ENCODE peak calls at places on chromosome 13, in seven cellular contexts. Z is PC-3, L is neural progenitor cell, Y is OCI-LY7, U is SK-N-SH, R is GM23338, T is MM.1S. G is an unnamed sample.

GRCh38 chr13:99614465-99614885 is 113.2 kb downstream of the TM9SF2 start:
- DNase-seq in Z (no peak), L (no peak), Y (peak), U (peak), R (peak), T (peak), G (peak)

GRCh38 chr13:91401916-91402315 is 3.5 kb downstream of the GPC5 start:
- DNase-seq in Z (no peak), L (no peak), Y (peak), U (no peak), R (no peak), T (no peak), G (no peak)

GRCh38 chr13:48223016-48223385 is 10.0 kb upstream of the ITM2B start:
- DNase-seq in Z (no peak), L (no peak), Y (no peak), U (no peak), R (no peak), T (no peak), G (no peak)

GRCh38 chr13:85970727-85971126 is 171.5 kb upstream of the SLITRK6 start:
- DNase-seq in Z (peak), L (no peak), Y (no peak), U (no peak), R (no peak), T (no peak), G (no peak)

GRCh38 chr13:77222909-77223308 is 104.0 kb downstream of the MYCBP2 start:
- DNase-seq in Z (no peak), L (no peak), Y (no peak), U (no peak), R (no peak), T (no peak), G (no peak)

GRCh38 chr13:26971990-26972888 is 199.4 kb downstream of the USP12 start:
- DNase-seq in Z (peak), L (peak), Y (peak), U (no peak), R (peak), T (peak), G (peak)

GRCh38 chr13:28741080-28741479 is 22.3 kb upstream of the SLC46A3 start:
- DNase-seq in Z (no peak), L (no peak), Y (no peak), U (no peak), R (no peak), T (no peak), G (no peak)

GRCh38 chr13:110503037-110503901 is 58.3 kb downstream of the RAB20 start:
- DNase-seq in Z (no peak), L (no peak), Y (no peak), U (no peak), R (no peak), T (no peak), G (peak)

GRCh38 chr13:92807343-92807742 is 419.3 kb upstream of the GPC6 start:
- DNase-seq in Z (no peak), L (no peak), Y (no peak), U (no peak), R (no peak), T (no peak), G (no peak)

GRCh38 chr13:73938375-73939070 is 195.7 kb downstream of the KLF12 start:
- DNase-seq in Z (peak), L (no peak), Y (no peak), U (no peak), R (no peak), T (no peak), G (peak)

GRCh38 chr13:77362166-77362565 is 35.3 kb upstream of the MYCBP2 start:
- DNase-seq in Z (no peak), L (no peak), Y (no peak), U (no peak), R (no peak), T (no peak), G (no peak)

GRCh38 chr13:44386932-44387556 is 13.4 kb downstream of the SERP2 start:
- DNase-seq in Z (no peak), L (peak), Y (no peak), U (no peak), R (no peak), T (no peak), G (no peak)

GRCh38 chr13:111859361-111860105 is 207.4 kb upstream of the SOX1 start:
- DNase-seq in Z (no peak), L (no peak), Y (no peak), U (no peak), R (no peak), T (no peak), G (no peak)

GRCh38 chr13:71760226-71760591 is 106.8 kb downstream of the DACH1 start:
- DNase-seq in Z (no peak), L (no peak), Y (no peak), U (no peak), R (no peak), T (no peak), G (no peak)

GRCh38 chr13:78827471-78827870 is 168.5 kb upstream of the OBI1 start:
- DNase-seq in Z (no peak), L (peak), Y (no peak), U (no peak), R (peak), T (no peak), G (no peak)

GRCh38 chr13:26050568-26051230 is 1.1 kb downstream of the SHISA2 start:
- DNase-seq in Z (no peak), L (peak), Y (no peak), U (peak), R (peak), T (no peak), G (peak)

GRCh38 chr13:87042946-87043345 is 628.2 kb upstream of the SLITRK5 start:
- DNase-seq in Z (peak), L (no peak), Y (no peak), U (no peak), R (no peak), T (no peak), G (no peak)

GRCh38 chr13:20126460-20127262 is 34.2 kb downstream of the GJA3 start:
- DNase-seq in Z (no peak), L (no peak), Y (no peak), U (no peak), R (no peak), T (no peak), G (no peak)

GRCh38 chr13:45120967-45121366 is 657 bp downstream of the GTF2F2 start:
- DNase-seq in Z (no peak), L (no peak), Y (peak), U (no peak), R (no peak), T (no peak), G (no peak)

GRCh38 chr13:102642475-102642874 is 45.7 kb downstream of the TPP2 start:
- DNase-seq in Z (no peak), L (no peak), Y (no peak), U (no peak), R (no peak), T (no peak), G (no peak)

GRCh38 chr13:101127741-101128353 is 288.5 kb downstream of the NALCN start:
- DNase-seq in Z (peak), L (peak), Y (peak), U (peak), R (peak), T (peak), G (peak)

GRCh38 chr13:31699650-31700049 is 39.7 kb upstream of the RXFP2 start:
- DNase-seq in Z (no peak), L (peak), Y (peak), U (no peak), R (peak), T (no peak), G (no peak)
- TF ChIP-seq CTCF in Z (no peak), L (peak), Y (peak), U (no peak), R (peak), T (no peak), G (peak)

GRCh38 chr13:114099191-114099590 is 33.2 kb downstream of the RASA3 start:
- DNase-seq in Z (peak), L (peak), Y (no peak), U (peak), R (no peak), T (peak), G (peak)
- TF ChIP-seq EZH2phosphoT487 in Z (no peak), L (no peak), Y (no peak), U (no peak), R (no peak), T (no peak), G (no peak)

GRCh38 chr13:98332691-98333090 is 155.6 kb upstream of the RNF113B start:
- DNase-seq in Z (no peak), L (no peak), Y (no peak), U (no peak), R (peak), T (no peak), G (no peak)
- TF ChIP-seq CTCF in Z (no peak), L (no peak), Y (no peak), U (no peak), R (no peak), T (no peak), G (no peak)

DNA sequence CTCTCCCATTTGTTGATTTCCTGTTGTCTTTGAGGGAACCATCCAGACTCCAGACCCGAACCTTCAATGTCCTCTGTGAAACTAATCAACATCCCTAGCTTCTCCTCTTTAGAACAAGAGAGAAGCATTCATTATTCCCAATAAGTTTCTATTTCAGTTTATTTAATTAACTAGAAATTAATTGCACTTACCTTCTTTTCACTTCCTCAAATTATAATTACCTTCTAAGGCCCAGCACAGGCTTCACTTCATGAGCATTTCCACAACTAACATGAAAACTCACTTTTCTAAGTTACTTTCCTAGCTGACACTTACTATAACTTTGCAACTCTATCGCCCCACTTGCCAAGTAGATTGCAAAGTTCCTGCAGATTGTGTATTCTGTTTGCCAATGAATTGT is 71.6 kb upstream of the HTR2A start:
- DNase-seq in Z (no peak), L (no peak), Y (no peak), U (no peak), R (no peak), T (no peak), G (no peak)
- TF ChIP-seq EZH2phosphoT487 in Z (no peak), L (no peak), Y (no peak), U (no peak), R (no peak), T (no peak), G (no peak)

GRCh38 chr13:33285420-33286124 is at the start of gene STARD13:
- DNase-seq in Z (peak), L (peak), Y (no peak), U (peak), R (peak), T (peak), G (peak)
- TF ChIP-seq CTCF in Z (peak), L (peak), Y (no peak), U (peak), R (no peak), T (no peak), G (peak)

DNA sequence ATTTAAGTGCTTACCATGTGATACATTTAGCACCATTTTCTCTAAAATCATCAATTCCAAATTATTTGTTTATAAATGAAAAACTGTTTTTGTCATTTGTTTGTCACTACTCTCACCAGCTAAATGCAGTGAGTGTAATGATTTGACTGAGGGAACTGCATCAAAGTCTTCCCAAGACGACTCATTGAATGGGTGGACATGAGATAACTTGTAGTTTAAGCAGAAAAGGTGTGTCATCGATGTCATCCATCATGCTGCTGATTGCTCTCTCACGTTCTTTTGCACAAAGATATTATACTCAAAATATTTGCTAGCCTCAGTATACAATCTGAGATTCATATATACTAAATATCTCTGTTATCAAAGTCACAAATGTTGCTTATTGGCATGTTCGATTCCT is 366.5 kb downstream of the IRS2 start:
- DNase-seq in Z (no peak), L (no peak), Y (no peak), U (no peak), R (no peak), T (no peak), G (no peak)
- TF ChIP-seq EZH2phosphoT487 in Z (no peak), L (no peak), Y (no peak), U (no peak), R (no peak), T (no peak), G (no peak)

DNA sequence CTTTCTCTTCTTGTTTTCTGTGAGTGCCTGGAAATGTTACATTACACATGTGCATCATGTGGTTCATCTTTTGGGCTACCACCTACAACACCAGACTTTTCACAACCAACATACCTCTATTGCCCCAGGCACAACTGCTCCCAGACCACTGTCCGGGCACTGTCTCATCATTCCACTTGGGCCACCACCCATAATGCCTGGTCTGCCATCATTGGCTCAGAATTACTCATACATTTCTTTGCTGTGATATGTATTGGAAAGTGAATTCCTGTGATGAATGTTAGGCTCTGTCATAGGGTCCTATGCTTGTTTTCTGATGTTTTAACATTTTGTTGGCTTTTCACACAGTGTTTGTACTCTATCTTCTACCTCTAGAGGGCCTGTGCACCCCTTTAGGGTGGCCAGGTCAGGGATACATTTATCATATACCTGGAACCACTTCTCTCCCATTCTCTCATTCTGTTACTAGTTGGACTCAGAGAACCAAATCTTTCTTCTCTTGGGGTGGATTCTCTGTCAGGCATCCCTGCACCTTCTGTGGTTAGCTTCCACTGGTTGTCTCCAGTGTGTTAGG is 172.8 kb downstream of the NHLRC3 start:
- DNase-seq in Z (no peak), L (no peak), Y (no peak), U (no peak), R (peak), T (no peak), G (no peak)
- TF ChIP-seq CTCF in Z (peak), L (peak), Y (peak), U (no peak), R (peak), T (no peak), G (no peak)

G was measured in hepatocyte.